ENCODE peak calls at places on chromosomes 7 and 10, in ten cellular contexts. One of them, this sample, is unnamed.
A peak's percentile ranks its signal among the peaks of the same experiment; 100 is the strongest.

GRCh38 chr7:435518-436366 is 83.9 kb downstream of the PDGFA start:
- DNase-seq in effector memory CD4-positive, alpha-beta T cell: no peak
- DNase-seq in mesendoderm: no peak
- DNase-seq in fibroblast of villous mesenchyme: no peak
- DNase-seq in activated T-cell treated with anti-CD3 and anti-CD28 coated beads for 4 hours: peak; percentile 12
- DNase-seq in endothelial cell: no peak
- DNase-seq in activated CD8-positive, alpha-beta memory T cell treated with anti-CD3 and anti-CD28 coated beads for 48 hours: no peak
- DNase-seq in AG04449: no peak
- DNase-seq in astrocyte of the spinal cord: peak; percentile 8
- DNase-seq in fibroblast of pulmonary artery: no peak
- DNase-seq in this sample: no peak

GRCh38 chr7:73364006-73364728 is 36.2 kb downstream of the FKBP6 start:
- DNase-seq in AG04449: no peak
- DNase-seq in endothelial cell: no peak
- DNase-seq in mesendoderm: no peak
- DNase-seq in fibroblast of villous mesenchyme: no peak
- DNase-seq in astrocyte of the spinal cord: no peak
- DNase-seq in fibroblast of pulmonary artery: no peak
- DNase-seq in activated CD8-positive, alpha-beta memory T cell treated with anti-CD3 and anti-CD28 coated beads for 48 hours: no peak
- DNase-seq in activated T-cell treated with anti-CD3 and anti-CD28 coated beads for 4 hours: no peak
- DNase-seq in effector memory CD4-positive, alpha-beta T cell: no peak
- DNase-seq in this sample: no peak

GRCh38 chr10:116891208-116891607 is 41.9 kb downstream of the ENO4 start:
- DNase-seq in mesendoderm: no peak
- DNase-seq in fibroblast of villous mesenchyme: peak; percentile 88
- DNase-seq in astrocyte of the spinal cord: peak; percentile 94
- DNase-seq in endothelial cell: no peak
- DNase-seq in AG04449: peak; percentile 45
- DNase-seq in fibroblast of pulmonary artery: peak; percentile 87
- DNase-seq in activated T-cell treated with anti-CD3 and anti-CD28 coated beads for 4 hours: no peak
- DNase-seq in activated CD8-positive, alpha-beta memory T cell treated with anti-CD3 and anti-CD28 coated beads for 48 hours: no peak
- DNase-seq in effector memory CD4-positive, alpha-beta T cell: no peak
- DNase-seq in this sample: no peak

GRCh38 chr7:100745184-100745583 is 11.8 kb downstream of the ZAN start:
- DNase-seq in astrocyte of the spinal cord: peak; percentile 51
- DNase-seq in endothelial cell: no peak
- DNase-seq in activated T-cell treated with anti-CD3 and anti-CD28 coated beads for 4 hours: no peak
- DNase-seq in AG04449: no peak
- DNase-seq in fibroblast of pulmonary artery: peak; percentile 52
- DNase-seq in activated CD8-positive, alpha-beta memory T cell treated with anti-CD3 and anti-CD28 coated beads for 48 hours: no peak
- DNase-seq in fibroblast of villous mesenchyme: peak; percentile 72
- DNase-seq in effector memory CD4-positive, alpha-beta T cell: no peak
- DNase-seq in mesendoderm: peak; percentile 51
- DNase-seq in this sample: no peak

GRCh38 chr7:31129067-31129466 is 77.0 kb downstream of the ADCYAP1R1 start:
- DNase-seq in activated CD8-positive, alpha-beta memory T cell treated with anti-CD3 and anti-CD28 coated beads for 48 hours: no peak
- DNase-seq in mesendoderm: peak; percentile 32
- DNase-seq in endothelial cell: no peak
- DNase-seq in AG04449: no peak
- DNase-seq in fibroblast of villous mesenchyme: no peak
- DNase-seq in effector memory CD4-positive, alpha-beta T cell: no peak
- DNase-seq in activated T-cell treated with anti-CD3 and anti-CD28 coated beads for 4 hours: no peak
- DNase-seq in fibroblast of pulmonary artery: no peak
- DNase-seq in astrocyte of the spinal cord: no peak
- DNase-seq in this sample: no peak

GRCh38 chr10:75817224-75817623 is 385.8 kb downstream of the LRMDA start:
- DNase-seq in endothelial cell: no peak
- DNase-seq in activated CD8-positive, alpha-beta memory T cell treated with anti-CD3 and anti-CD28 coated beads for 48 hours: no peak
- DNase-seq in mesendoderm: no peak
- DNase-seq in effector memory CD4-positive, alpha-beta T cell: no peak
- DNase-seq in activated T-cell treated with anti-CD3 and anti-CD28 coated beads for 4 hours: no peak
- DNase-seq in AG04449: no peak
- DNase-seq in fibroblast of villous mesenchyme: no peak
- DNase-seq in astrocyte of the spinal cord: no peak
- DNase-seq in fibroblast of pulmonary artery: no peak
- DNase-seq in this sample: no peak

GRCh38 chr7:54704851-54705250 is 54.2 kb downstream of the SEC61G start:
- DNase-seq in activated T-cell treated with anti-CD3 and anti-CD28 coated beads for 4 hours: no peak
- DNase-seq in activated CD8-positive, alpha-beta memory T cell treated with anti-CD3 and anti-CD28 coated beads for 48 hours: no peak
- DNase-seq in fibroblast of pulmonary artery: no peak
- DNase-seq in endothelial cell: no peak
- DNase-seq in astrocyte of the spinal cord: no peak
- DNase-seq in mesendoderm: no peak
- DNase-seq in fibroblast of villous mesenchyme: no peak
- DNase-seq in AG04449: no peak
- DNase-seq in effector memory CD4-positive, alpha-beta T cell: no peak
- DNase-seq in this sample: no peak

GRCh38 chr7:103632005-103632639 is 186.1 kb upstream of the SLC26A5 start:
- DNase-seq in AG04449: no peak
- DNase-seq in endothelial cell: no peak
- DNase-seq in astrocyte of the spinal cord: no peak
- DNase-seq in activated CD8-positive, alpha-beta memory T cell treated with anti-CD3 and anti-CD28 coated beads for 48 hours: no peak
- DNase-seq in fibroblast of pulmonary artery: no peak
- DNase-seq in fibroblast of villous mesenchyme: no peak
- DNase-seq in mesendoderm: peak; percentile 67
- DNase-seq in activated T-cell treated with anti-CD3 and anti-CD28 coated beads for 4 hours: no peak
- DNase-seq in effector memory CD4-positive, alpha-beta T cell: no peak
- DNase-seq in this sample: no peak

GRCh38 chr7:26180792-26181198 is 19.8 kb downstream of the HNRNPA2B1 start:
- DNase-seq in AG04449: no peak
- DNase-seq in effector memory CD4-positive, alpha-beta T cell: no peak
- DNase-seq in endothelial cell: no peak
- DNase-seq in fibroblast of pulmonary artery: peak; percentile 52
- DNase-seq in astrocyte of the spinal cord: no peak
- DNase-seq in fibroblast of villous mesenchyme: peak; percentile 47
- DNase-seq in activated CD8-positive, alpha-beta memory T cell treated with anti-CD3 and anti-CD28 coated beads for 48 hours: no peak
- DNase-seq in mesendoderm: no peak
- DNase-seq in activated T-cell treated with anti-CD3 and anti-CD28 coated beads for 4 hours: no peak
- DNase-seq in this sample: peak; percentile 39

GRCh38 chr7:82044497-82045080 is 274.7 kb upstream of the HGF start:
- DNase-seq in endothelial cell: peak; percentile 36
- DNase-seq in astrocyte of the spinal cord: peak; percentile 64
- DNase-seq in effector memory CD4-positive, alpha-beta T cell: no peak
- DNase-seq in activated T-cell treated with anti-CD3 and anti-CD28 coated beads for 4 hours: no peak
- DNase-seq in AG04449: no peak
- DNase-seq in activated CD8-positive, alpha-beta memory T cell treated with anti-CD3 and anti-CD28 coated beads for 48 hours: no peak
- DNase-seq in fibroblast of villous mesenchyme: peak; percentile 72
- DNase-seq in fibroblast of pulmonary artery: peak; percentile 80
- DNase-seq in mesendoderm: peak; percentile 38
- DNase-seq in this sample: peak; percentile 80

GRCh38 chr10:102837230-102837721 is at the start of gene CYP17A1:
- DNase-seq in activated T-cell treated with anti-CD3 and anti-CD28 coated beads for 4 hours: no peak
- DNase-seq in fibroblast of pulmonary artery: peak; percentile 57
- DNase-seq in activated CD8-positive, alpha-beta memory T cell treated with anti-CD3 and anti-CD28 coated beads for 48 hours: no peak
- DNase-seq in astrocyte of the spinal cord: no peak
- DNase-seq in fibroblast of villous mesenchyme: no peak
- DNase-seq in effector memory CD4-positive, alpha-beta T cell: no peak
- DNase-seq in endothelial cell: no peak
- DNase-seq in mesendoderm: no peak
- DNase-seq in AG04449: no peak
- DNase-seq in this sample: no peak

GRCh38 chr10:9096288-9096687 is 1041.8 kb downstream of the GATA3 start:
- DNase-seq in fibroblast of pulmonary artery: no peak
- DNase-seq in endothelial cell: no peak
- DNase-seq in activated T-cell treated with anti-CD3 and anti-CD28 coated beads for 4 hours: peak; percentile 4
- DNase-seq in mesendoderm: no peak
- DNase-seq in effector memory CD4-positive, alpha-beta T cell: peak; percentile 9
- DNase-seq in astrocyte of the spinal cord: no peak
- DNase-seq in AG04449: no peak
- DNase-seq in fibroblast of villous mesenchyme: no peak
- DNase-seq in activated CD8-positive, alpha-beta memory T cell treated with anti-CD3 and anti-CD28 coated beads for 48 hours: no peak
- DNase-seq in this sample: no peak

GRCh38 chr10:95660283-95660682 is 3.8 kb upstream of the ALDH18A1 start:
- DNase-seq in activated T-cell treated with anti-CD3 and anti-CD28 coated beads for 4 hours: no peak
- DNase-seq in mesendoderm: no peak
- DNase-seq in fibroblast of pulmonary artery: peak; percentile 33
- DNase-seq in astrocyte of the spinal cord: peak; percentile 60
- DNase-seq in endothelial cell: no peak
- DNase-seq in activated CD8-positive, alpha-beta memory T cell treated with anti-CD3 and anti-CD28 coated beads for 48 hours: no peak
- DNase-seq in AG04449: no peak
- DNase-seq in fibroblast of villous mesenchyme: no peak
- DNase-seq in effector memory CD4-positive, alpha-beta T cell: no peak
- DNase-seq in this sample: no peak

GRCh38 chr10:103373544-103373943 is 5.8 kb downstream of the TAF5 start:
- DNase-seq in effector memory CD4-positive, alpha-beta T cell: no peak
- DNase-seq in AG04449: no peak
- DNase-seq in fibroblast of pulmonary artery: no peak
- DNase-seq in endothelial cell: no peak
- DNase-seq in fibroblast of villous mesenchyme: no peak
- DNase-seq in activated T-cell treated with anti-CD3 and anti-CD28 coated beads for 4 hours: no peak
- DNase-seq in activated CD8-positive, alpha-beta memory T cell treated with anti-CD3 and anti-CD28 coated beads for 48 hours: no peak
- DNase-seq in astrocyte of the spinal cord: no peak
- DNase-seq in mesendoderm: no peak
- DNase-seq in this sample: no peak

GRCh38 chr7:2680792-2681490 is 7.1 kb upstream of the AMZ1 start:
- DNase-seq in fibroblast of pulmonary artery: peak; percentile 73
- DNase-seq in activated T-cell treated with anti-CD3 and anti-CD28 coated beads for 4 hours: peak; percentile 48
- DNase-seq in effector memory CD4-positive, alpha-beta T cell: peak; percentile 11
- DNase-seq in activated CD8-positive, alpha-beta memory T cell treated with anti-CD3 and anti-CD28 coated beads for 48 hours: no peak
- DNase-seq in endothelial cell: peak; percentile 85
- DNase-seq in mesendoderm: peak; percentile 81
- DNase-seq in astrocyte of the spinal cord: peak; percentile 44
- DNase-seq in AG04449: no peak
- DNase-seq in fibroblast of villous mesenchyme: peak; percentile 67
- DNase-seq in this sample: peak; percentile 78

GRCh38 chr7:5477723-5478531 is 54.3 kb upstream of the TNRC18 start:
- DNase-seq in activated CD8-positive, alpha-beta memory T cell treated with anti-CD3 and anti-CD28 coated beads for 48 hours: no peak
- DNase-seq in activated T-cell treated with anti-CD3 and anti-CD28 coated beads for 4 hours: no peak
- DNase-seq in fibroblast of pulmonary artery: no peak
- DNase-seq in mesendoderm: peak; percentile 79
- DNase-seq in astrocyte of the spinal cord: no peak
- DNase-seq in AG04449: no peak
- DNase-seq in effector memory CD4-positive, alpha-beta T cell: no peak
- DNase-seq in endothelial cell: peak; percentile 53
- DNase-seq in fibroblast of villous mesenchyme: no peak
- DNase-seq in this sample: peak; percentile 39

GRCh38 chr7:50330254-50330653 is 25.7 kb downstream of the IKZF1 start:
- DNase-seq in astrocyte of the spinal cord: no peak
- DNase-seq in mesendoderm: no peak
- DNase-seq in fibroblast of villous mesenchyme: no peak
- DNase-seq in fibroblast of pulmonary artery: no peak
- DNase-seq in activated CD8-positive, alpha-beta memory T cell treated with anti-CD3 and anti-CD28 coated beads for 48 hours: no peak
- DNase-seq in activated T-cell treated with anti-CD3 and anti-CD28 coated beads for 4 hours: no peak
- DNase-seq in AG04449: no peak
- DNase-seq in endothelial cell: no peak
- DNase-seq in effector memory CD4-positive, alpha-beta T cell: no peak
- DNase-seq in this sample: peak; percentile 62

GRCh38 chr10:94403034-94403822 is 887 bp downstream of the TBC1D12 start:
- DNase-seq in effector memory CD4-positive, alpha-beta T cell: no peak
- DNase-seq in activated T-cell treated with anti-CD3 and anti-CD28 coated beads for 4 hours: peak; percentile 2
- DNase-seq in fibroblast of villous mesenchyme: peak; percentile 80
- DNase-seq in mesendoderm: peak; percentile 66
- DNase-seq in endothelial cell: peak; percentile 69
- DNase-seq in fibroblast of pulmonary artery: peak; percentile 80
- DNase-seq in astrocyte of the spinal cord: peak; percentile 74
- DNase-seq in AG04449: no peak
- DNase-seq in activated CD8-positive, alpha-beta memory T cell treated with anti-CD3 and anti-CD28 coated beads for 48 hours: no peak
- DNase-seq in this sample: no peak

GRCh38 chr10:121617176-121617575 is 18.9 kb upstream of the FGFR2 start:
- DNase-seq in fibroblast of pulmonary artery: no peak
- DNase-seq in mesendoderm: no peak
- DNase-seq in endothelial cell: no peak
- DNase-seq in activated T-cell treated with anti-CD3 and anti-CD28 coated beads for 4 hours: no peak
- DNase-seq in fibroblast of villous mesenchyme: no peak
- DNase-seq in AG04449: no peak
- DNase-seq in effector memory CD4-positive, alpha-beta T cell: no peak
- DNase-seq in astrocyte of the spinal cord: no peak
- DNase-seq in activated CD8-positive, alpha-beta memory T cell treated with anti-CD3 and anti-CD28 coated beads for 48 hours: no peak
- DNase-seq in this sample: no peak

GRCh38 chr7:24042028-24042427 is 242.0 kb upstream of the NPY start:
- DNase-seq in mesendoderm: no peak
- DNase-seq in astrocyte of the spinal cord: no peak
- DNase-seq in AG04449: no peak
- DNase-seq in fibroblast of villous mesenchyme: no peak
- DNase-seq in fibroblast of pulmonary artery: no peak
- DNase-seq in endothelial cell: no peak
- DNase-seq in activated CD8-positive, alpha-beta memory T cell treated with anti-CD3 and anti-CD28 coated beads for 48 hours: no peak
- DNase-seq in effector memory CD4-positive, alpha-beta T cell: no peak
- DNase-seq in activated T-cell treated with anti-CD3 and anti-CD28 coated beads for 4 hours: no peak
- DNase-seq in this sample: no peak

GRCh38 chr7:44175730-44176129 is 13.5 kb downstream of the GCK start:
- DNase-seq in mesendoderm: no peak
- DNase-seq in fibroblast of villous mesenchyme: no peak
- DNase-seq in activated T-cell treated with anti-CD3 and anti-CD28 coated beads for 4 hours: no peak
- DNase-seq in AG04449: no peak
- DNase-seq in fibroblast of pulmonary artery: no peak
- DNase-seq in endothelial cell: no peak
- DNase-seq in effector memory CD4-positive, alpha-beta T cell: no peak
- DNase-seq in activated CD8-positive, alpha-beta memory T cell treated with anti-CD3 and anti-CD28 coated beads for 48 hours: no peak
- DNase-seq in astrocyte of the spinal cord: no peak
- DNase-seq in this sample: no peak

GRCh38 chr10:30000802-30001571 is 58.4 kb downstream of the JCAD start:
- DNase-seq in endothelial cell: no peak
- DNase-seq in activated T-cell treated with anti-CD3 and anti-CD28 coated beads for 4 hours: no peak
- DNase-seq in AG04449: peak; percentile 54
- DNase-seq in effector memory CD4-positive, alpha-beta T cell: no peak
- DNase-seq in fibroblast of villous mesenchyme: peak; percentile 83
- DNase-seq in activated CD8-positive, alpha-beta memory T cell treated with anti-CD3 and anti-CD28 coated beads for 48 hours: no peak
- DNase-seq in fibroblast of pulmonary artery: peak; percentile 96
- DNase-seq in astrocyte of the spinal cord: peak; percentile 86
- DNase-seq in mesendoderm: no peak
- DNase-seq in this sample: no peak

GRCh38 chr7:101108961-101109360 is 17.9 kb upstream of the SERPINE1 start:
- DNase-seq in fibroblast of pulmonary artery: no peak
- DNase-seq in AG04449: no peak
- DNase-seq in effector memory CD4-positive, alpha-beta T cell: no peak
- DNase-seq in endothelial cell: no peak
- DNase-seq in activated CD8-positive, alpha-beta memory T cell treated with anti-CD3 and anti-CD28 coated beads for 48 hours: no peak
- DNase-seq in fibroblast of villous mesenchyme: no peak
- DNase-seq in astrocyte of the spinal cord: no peak
- DNase-seq in activated T-cell treated with anti-CD3 and anti-CD28 coated beads for 4 hours: no peak
- DNase-seq in mesendoderm: no peak
- DNase-seq in this sample: no peak

GRCh38 chr10:102713483-102713813 is 749 bp downstream of the ARL3 start:
- DNase-seq in effector memory CD4-positive, alpha-beta T cell: no peak
- DNase-seq in AG04449: no peak
- DNase-seq in activated CD8-positive, alpha-beta memory T cell treated with anti-CD3 and anti-CD28 coated beads for 48 hours: peak; percentile 51
- DNase-seq in endothelial cell: no peak
- DNase-seq in astrocyte of the spinal cord: no peak
- DNase-seq in mesendoderm: no peak
- DNase-seq in fibroblast of villous mesenchyme: no peak
- DNase-seq in fibroblast of pulmonary artery: no peak
- DNase-seq in activated T-cell treated with anti-CD3 and anti-CD28 coated beads for 4 hours: no peak
- DNase-seq in this sample: no peak